ENCODE peak calls at places on chromosome 12, in ten cellular contexts. I is fibroblast of lung, S is omental fat pad, F is AG08395, Q is keratinocyte, W is heart left ventricle, P is small intestine, B is endothelial cell of umbilical vein, G is ovary, C is esophagus squamous epithelium. Z is an unnamed sample.

GRCh38 chr12:52316290-52316689 is 4.9 kb downstream of the KRT83 start:
- DNase-seq in S (no peak), I (no peak), W (no peak), P (no peak), G (no peak), B (no peak), F (no peak), Q (no peak), C (no peak), Z (no peak)

GRCh38 chr12:77835982-77836381 is 5.3 kb downstream of the NAV3 start:
- DNase-seq in C (no peak), Q (no peak), I (no peak), F (no peak), G (no peak), W (no peak), B (no peak), P (no peak), S (no peak), Z (no peak)

GRCh38 chr12:132194056-132194455 is 49.8 kb downstream of the NOC4L start:
- DNase-seq in Q (no peak), C (no peak), I (no peak), F (no peak), W (no peak), P (no peak), B (no peak), G (no peak), S (no peak), Z (no peak)

GRCh38 chr12:31031951-31032335 is 41.7 kb upstream of the DDX11 start:
- DNase-seq in Q (no peak), W (no peak), I (no peak), C (no peak), S (no peak), G (no peak), P (no peak), F (no peak), B (no peak), Z (no peak)

GRCh38 chr12:52207106-52207505 is 15.3 kb upstream of the KRT80 start:
- DNase-seq in B (no peak), C (no peak), S (no peak), F (no peak), I (no peak), G (peak; percentile 2), P (no peak), Q (no peak), W (no peak), Z (no peak)

GRCh38 chr12:87967871-87968270 is 61.3 kb downstream of the C12orf50 start:
- DNase-seq in S (no peak), G (no peak), F (no peak), C (no peak), Q (no peak), W (no peak), B (no peak), P (no peak), I (no peak), Z (no peak)

GRCh38 chr12:3342051-3342450 is 149.0 kb upstream of the PRMT8 start:
- DNase-seq in G (peak; percentile 45), C (no peak), Q (no peak), W (peak; percentile 70), P (no peak), I (peak; percentile 11), B (peak; percentile 37), S (no peak), F (peak; percentile 63), Z (no peak)

GRCh38 chr12:127107744-127108143 is 1159.2 kb upstream of the TMEM132C start:
- DNase-seq in W (no peak), G (no peak), I (no peak), C (no peak), P (no peak), S (no peak), Q (peak; percentile 70), B (no peak), F (no peak), Z (no peak)

GRCh38 chr12:15629108-15629507 is 160.1 kb downstream of the EPS8 start:
- DNase-seq in Q (no peak), C (no peak), F (peak; percentile 70), S (peak; percentile 32), B (peak; percentile 90), I (peak; percentile 97), P (peak; percentile 88), W (peak; percentile 81), G (peak; percentile 74), Z (peak; percentile 15)

GRCh38 chr12:70415987-70416386 is 49.9 kb downstream of the KCNMB4 start:
- DNase-seq in W (no peak), I (no peak), B (no peak), F (no peak), Q (no peak), S (no peak), P (no peak), C (no peak), G (no peak), Z (no peak)

GRCh38 chr12:57340104-57340503 is 89.1 kb upstream of the STAC3 start:
- DNase-seq in W (peak; percentile 79), I (peak; percentile 84), P (peak; percentile 14), F (peak; percentile 56), G (peak; percentile 71), C (no peak), B (peak; percentile 60), S (no peak), Q (no peak), Z (no peak)

GRCh38 chr12:79655036-79655435 is 35.7 kb downstream of the PAWR start:
- DNase-seq in G (no peak), S (no peak), C (no peak), P (no peak), Q (no peak), F (no peak), I (no peak), B (no peak), W (no peak), Z (no peak)

GRCh38 chr12:53561590-53561953 is 54.3 kb upstream of the NPFF start:
- DNase-seq in S (no peak), I (peak; percentile 94), C (no peak), B (peak; percentile 93), Q (no peak), W (no peak), G (no peak), P (peak; percentile 26), F (peak; percentile 87), Z (no peak)

GRCh38 chr12:92696240-92696639 is 6.5 kb upstream of the PLEKHG7 start:
- DNase-seq in I (peak; percentile 29), F (peak; percentile 60), Q (no peak), C (no peak), S (no peak), G (no peak), P (peak; percentile 3), W (no peak), B (peak; percentile 59), Z (no peak)

GRCh38 chr12:64749466-64750202 is 9.6 kb downstream of the GNS start:
- DNase-seq in B (no peak), C (no peak), W (no peak), Q (no peak), P (no peak), S (no peak), F (no peak), G (no peak), I (no peak), Z (no peak)

GRCh38 chr12:6925543-6926279 is 2.0 kb upstream of the ATN1 start:
- DNase-seq in G (peak; percentile 84), B (peak; percentile 80), W (peak; percentile 78), Q (no peak), P (peak; percentile 89), C (no peak), I (peak; percentile 96), F (peak; percentile 88), S (no peak), Z (no peak)

GRCh38 chr12:50589650-50590435 is 85.1 kb downstream of the DIP2B start:
- DNase-seq in I (peak; percentile 97), P (no peak), W (no peak), G (no peak), B (peak; percentile 63), C (no peak), S (no peak), Q (no peak), F (peak; percentile 41), Z (no peak)

GRCh38 chr12:92075425-92075891 is 70.2 kb downstream of the BTG1 start:
- DNase-seq in I (peak; percentile 88), F (peak; percentile 50), P (no peak), B (no peak), G (no peak), C (no peak), W (no peak), Q (no peak), S (no peak), Z (no peak)

GRCh38 chr12:80924437-80924836 is 13.3 kb downstream of the LIN7A start:
- DNase-seq in W (no peak), S (no peak), Q (no peak), G (no peak), P (no peak), B (no peak), F (no peak), I (no peak), C (no peak), Z (no peak)

GRCh38 chr12:109467978-109468676 is 9.0 kb downstream of the KCTD10 start:
- DNase-seq in C (no peak), G (no peak), W (no peak), F (peak; percentile 46), S (no peak), I (no peak), B (no peak), P (no peak), Q (no peak), Z (no peak)

GRCh38 chr12:85280138-85280983 is at the start of gene ALX1:
- DNase-seq in C (no peak), S (no peak), Q (no peak), G (peak; percentile 46), W (no peak), I (peak; percentile 14), B (peak; percentile 86), P (peak; percentile 42), F (peak; percentile 8), Z (no peak)

GRCh38 chr12:116528498-116528897 is 30.7 kb upstream of the MAP1LC3B2 start:
- DNase-seq in B (no peak), F (peak; percentile 41), Q (no peak), S (no peak), W (no peak), P (no peak), I (peak; percentile 66), C (no peak), G (no peak), Z (no peak)

GRCh38 chr12:32139064-32139421 is 32.4 kb downstream of the BICD1 start:
- DNase-seq in B (peak; percentile 39), P (peak; percentile 11), C (no peak), G (no peak), F (peak; percentile 25), Q (no peak), I (peak; percentile 66), S (no peak), W (no peak), Z (peak; percentile 74)

GRCh38 chr12:94689002-94689645 is 38.8 kb upstream of the TMCC3 start:
- DNase-seq in B (peak; percentile 74), Q (no peak), W (no peak), I (peak; percentile 58), P (no peak), C (no peak), S (no peak), G (no peak), F (no peak), Z (no peak)

GRCh38 chr12:92538970-92539749 is 163.6 kb upstream of the PLEKHG7 start:
- DNase-seq in I (peak; percentile 90), B (peak; percentile 95), P (peak; percentile 60), G (no peak), Q (no peak), S (no peak), F (peak; percentile 25), W (peak; percentile 27), C (no peak), Z (peak; percentile 41)

GRCh38 chr12:63928305-63928704 is 83.8 kb downstream of the SRGAP1 start:
- DNase-seq in S (no peak), B (no peak), P (no peak), I (no peak), W (no peak), C (no peak), G (no peak), F (no peak), Q (no peak), Z (no peak)

GRCh38 chr12:12432373-12432772 is 75.5 kb downstream of the BORCS5 start:
- DNase-seq in F (no peak), S (no peak), W (no peak), Q (no peak), B (peak; percentile 75), I (peak; percentile 74), G (no peak), C (no peak), P (no peak), Z (no peak)

GRCh38 chr12:54932691-54933090 is 51.9 kb downstream of the TESPA1 start:
- DNase-seq in F (no peak), B (no peak), C (no peak), G (no peak), P (no peak), S (no peak), Q (peak; percentile 46), W (no peak), I (peak; percentile 11), Z (no peak)

Z was measured in stimulated activated naive B cell treated with anti-CD40 and anti-IgM and Interleukin-4, amounts not matched to agents 10 μg/mL and 1 μg/mL and 100 μg/mL, for 72 hours.